ENCODE peak calls at places on chromosomes 11 and 22, in six cellular contexts. O, J, I, W, R and Y are unnamed samples.

GRCh38 chr11:7457211-7457610 is 28.1 kb upstream of the OLFML1 start:
- DNase-seq in J (no peak), R (no peak), O (no peak), I (peak; percentile 63), W (no peak), Y (no peak)

GRCh38 chr11:26730711-26731460 is 9.0 kb upstream of the SLC5A12 start:
- DNase-seq in I (no peak), W (no peak), J (no peak), O (no peak), R (no peak), Y (no peak)

GRCh38 chr11:46050065-46050464 is 71.2 kb downstream of the PHF21A start:
- DNase-seq in J (no peak), O (no peak), R (no peak), I (peak; percentile 63), W (no peak), Y (no peak)

GRCh38 chr11:68343761-68344256 is 31.4 kb downstream of the LRP5 start:
- DNase-seq in J (no peak), I (peak; percentile 87), W (no peak), R (no peak), O (no peak), Y (peak; percentile 41)

GRCh38 chr11:75014129-75014528 is 25.4 kb downstream of the NEU3 start:
- DNase-seq in W (no peak), R (peak; percentile 13), I (peak; percentile 83), J (no peak), O (no peak), Y (no peak)

GRCh38 chr22:37559901-37560681 is at the start of gene CDC42EP1:
- DNase-seq in W (no peak), J (no peak), O (no peak), I (peak; percentile 79), R (peak; percentile 55), Y (peak; percentile 74)

GRCh38 chr22:46875089-46875488 is 112.6 kb downstream of the TBC1D22A start:
- DNase-seq in R (no peak), O (no peak), I (no peak), W (no peak), J (no peak), Y (no peak)

GRCh38 chr11:17298302-17298701 is 21.8 kb downstream of the NUCB2 start:
- DNase-seq in I (no peak), W (no peak), O (no peak), J (no peak), R (no peak), Y (no peak)

DNA sequence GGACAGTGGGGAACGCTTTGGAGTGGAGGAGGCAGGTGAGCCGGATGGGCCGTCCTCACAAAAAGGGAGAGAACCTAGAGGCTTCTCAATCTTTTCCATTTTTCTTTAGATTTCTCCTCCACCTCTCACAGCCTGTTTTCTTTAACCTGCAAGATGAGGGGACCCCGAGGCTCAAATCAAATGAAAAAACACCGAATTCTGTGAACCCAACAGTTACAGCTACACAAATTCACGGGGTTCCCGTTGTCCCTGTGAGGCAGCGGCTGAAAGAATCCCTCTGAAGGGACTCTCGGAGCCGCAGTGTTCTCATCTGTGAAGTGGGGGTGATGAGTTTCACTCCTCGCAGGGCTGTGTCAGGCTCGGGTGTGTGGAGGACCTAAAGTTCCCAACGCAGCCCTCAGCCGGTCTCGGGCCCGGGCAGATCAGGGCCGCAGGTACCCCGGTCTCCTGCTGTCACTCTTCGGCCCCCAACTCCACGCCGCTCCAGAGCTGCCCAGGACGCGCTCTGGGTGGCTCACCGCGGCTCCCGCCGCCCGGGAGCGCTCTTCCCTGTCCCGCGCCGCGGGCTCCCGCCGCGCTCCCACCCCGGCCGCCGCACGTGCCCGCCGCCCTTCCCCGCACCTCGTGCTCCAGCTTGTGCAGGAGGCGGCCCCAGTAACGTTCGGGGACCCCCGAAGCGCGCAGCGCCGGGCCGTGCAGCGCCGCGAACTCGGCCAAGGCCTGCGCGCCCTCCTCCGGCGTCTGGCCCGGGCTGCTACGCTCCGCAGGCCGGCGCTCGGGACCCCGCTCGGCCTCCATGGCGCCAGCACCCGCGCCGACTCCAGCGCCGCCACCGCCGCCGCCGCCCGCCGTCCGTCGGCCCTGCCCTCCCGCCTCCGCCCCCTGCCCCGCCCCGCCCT is at the start of gene TTLL12:
- DNase-seq in O (no peak), R (peak; percentile 45), J (peak; percentile 84), W (no peak), I (peak; percentile 65), Y (peak; percentile 56)
- TF ChIP-seq POLR2A in O (no peak), R (peak; percentile 66), J (peak; percentile 62), W (peak; percentile 49), I (peak; percentile 71), Y (no peak)

GRCh38 chr22:31556627-31557203 is 60.4 kb downstream of the SFI1 start:
- DNase-seq in I (peak; percentile 25), W (peak; percentile 28), R (peak; percentile 53), O (no peak), J (no peak), Y (no peak)

GRCh38 chr22:31567196-31567595 is 70.9 kb downstream of the SFI1 start:
- DNase-seq in J (no peak), O (no peak), W (no peak), R (no peak), I (no peak), Y (no peak)

GRCh38 chr22:31566484-31566883 is 70.1 kb downstream of the SFI1 start:
- DNase-seq in O (no peak), I (no peak), R (no peak), J (no peak), W (no peak), Y (no peak)

GRCh38 chr22:31561238-31561887 is 65.0 kb downstream of the SFI1 start:
- DNase-seq in R (peak; percentile 78), W (peak; percentile 54), J (peak; percentile 32), O (no peak), I (peak; percentile 88), Y (peak; percentile 83)

GRCh38 chr22:31561970-31562369 is 65.6 kb downstream of the SFI1 start:
- DNase-seq in I (no peak), O (no peak), J (no peak), W (no peak), R (no peak), Y (no peak)
- TF ChIP-seq POLR2A in I (no peak), O (no peak), J (no peak), W (no peak), R (no peak), Y (no peak)

GRCh38 chr22:41285820-41286638 is at the start of gene RANGAP1:
- DNase-seq in W (peak; percentile 91), R (peak; percentile 99), O (peak; percentile 99), J (peak; percentile 96), I (peak; percentile 98), Y (peak; percentile 98)
- TF ChIP-seq POLR2A in W (no peak), R (peak; percentile 72), O (no peak), J (peak; percentile 82), I (peak; percentile 82), Y (peak; percentile 40)

DNA sequence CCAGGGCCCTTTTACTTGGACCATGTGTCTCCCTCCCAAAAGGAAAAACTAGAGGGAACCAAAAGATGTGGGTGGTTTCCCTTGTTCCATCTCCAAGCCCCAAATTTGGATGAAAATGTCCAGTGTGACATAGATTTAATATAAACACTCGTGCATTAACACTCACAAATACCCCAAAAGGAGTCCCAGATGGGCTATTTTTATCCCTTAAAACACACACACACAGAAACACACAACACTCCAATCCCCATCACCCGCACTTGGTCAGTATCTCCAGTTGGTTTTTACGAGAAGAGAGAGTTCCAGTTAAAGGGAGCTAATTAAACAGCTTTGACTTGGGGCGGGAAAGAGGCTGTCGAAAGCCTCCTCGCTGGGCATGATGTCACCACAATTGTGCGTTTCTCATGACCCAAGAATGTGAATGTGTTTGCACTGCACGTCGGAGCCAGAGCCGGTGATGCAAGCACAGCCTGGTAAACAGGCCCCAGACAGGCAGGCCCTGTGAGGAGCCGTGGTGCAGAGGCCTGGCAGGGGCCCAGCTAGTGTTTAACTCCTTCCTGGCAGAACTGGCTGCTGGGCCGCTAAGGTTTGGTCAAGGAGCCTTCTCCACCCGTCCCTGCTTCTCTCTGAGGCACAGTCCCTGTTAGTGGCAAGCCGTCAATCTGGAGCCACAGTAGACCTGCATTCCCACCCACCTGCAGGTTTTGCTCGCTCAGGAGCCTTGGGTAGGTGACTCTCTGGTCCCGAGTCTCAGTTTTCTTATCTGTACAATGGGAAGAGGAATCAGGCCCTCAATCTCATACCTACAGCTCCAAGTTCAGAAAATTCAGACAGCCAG is 25.6 kb upstream of the SMTN start:
- DNase-seq in W (peak; percentile 76), I (peak; percentile 64), O (no peak), R (peak; percentile 82), J (no peak), Y (peak; percentile 94)
- TF ChIP-seq POLR2A in W (no peak), I (no peak), O (no peak), R (no peak), J (no peak), Y (no peak)

GRCh38 chr11:13276454-13276851 is 1.1 kb upstream of the BMAL1 start:
- DNase-seq in I (no peak), W (no peak), O (no peak), R (no peak), J (no peak), Y (no peak)

GRCh38 chr11:13279487-13279834 is 1.9 kb downstream of the BMAL1 start:
- DNase-seq in I (no peak), O (no peak), W (no peak), R (no peak), J (no peak), Y (no peak)

GRCh38 chr11:13277719-13278619 is at the start of gene BMAL1:
- DNase-seq in W (no peak), I (peak; percentile 49), J (peak; percentile 38), O (no peak), R (no peak), Y (peak; percentile 57)

GRCh38 chr11:13278620-13279486 is 1.3 kb downstream of the BMAL1 start:
- DNase-seq in J (peak; percentile 10), R (peak; percentile 11), O (no peak), I (peak; percentile 40), W (no peak), Y (no peak)

DNA sequence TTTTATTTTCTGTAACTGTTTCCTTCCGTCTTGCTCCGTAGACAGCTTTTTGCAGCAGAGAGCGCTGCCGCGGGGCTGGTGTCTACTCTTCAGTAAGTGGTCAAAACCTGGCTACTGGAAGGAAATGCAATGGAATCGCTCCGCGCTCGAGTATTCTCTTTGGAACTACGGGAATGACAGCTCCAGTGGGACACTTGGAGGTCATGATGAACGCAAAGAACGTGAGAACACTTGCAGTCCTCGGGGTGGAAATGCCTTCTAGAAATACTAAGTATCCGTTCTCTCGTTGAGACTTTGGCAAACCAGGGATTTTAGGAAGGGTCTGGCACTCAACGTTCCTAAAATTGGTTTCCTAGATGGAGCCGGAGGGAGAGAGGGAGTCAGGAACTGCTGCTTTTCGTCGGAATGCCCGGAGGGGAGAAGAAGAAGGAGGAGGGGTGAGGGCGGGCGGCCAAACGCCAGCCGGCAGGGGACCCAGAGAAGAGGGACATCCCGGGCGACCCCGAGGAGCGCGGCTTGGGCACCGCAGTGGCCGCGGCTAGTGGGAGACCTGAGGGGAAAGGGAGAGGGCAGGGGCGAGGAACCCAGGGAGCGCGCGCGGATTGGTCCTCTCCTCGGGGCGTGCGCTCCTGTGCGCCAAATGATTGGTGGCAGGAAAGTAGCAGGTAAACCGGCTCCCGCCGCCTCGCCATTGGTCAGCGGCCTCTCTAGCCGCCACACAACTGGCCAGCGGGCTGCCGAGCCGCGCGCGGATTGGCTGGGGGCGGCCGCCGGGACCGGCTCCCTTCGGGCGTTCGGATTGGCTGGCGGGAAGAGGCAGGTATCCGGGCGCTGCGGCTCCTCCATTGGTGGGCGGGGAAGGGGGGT is 505 bp upstream of the BMAL1 start:
- DNase-seq in W (peak; percentile 96), R (peak; percentile 98), O (peak; percentile 98), I (peak; percentile 99), J (peak; percentile 96), Y (peak; percentile 97)
- TF ChIP-seq POLR2A in W (no peak), R (no peak), O (no peak), I (peak; percentile 86), J (no peak), Y (no peak)